ENCODE peak calls at places on chromosomes 1 and 21, in five cellular contexts. I is activated T-helper 1 cell treated with anti-CD3 and anti-CD28 coated beads, Interleukin-2, amount 50 U/mL, for 16 hours; F is GM23338; S is iPS-NIHi11; E is activated T-cell treated with anti-CD3 and anti-CD28 coated beads, Interleukin-2, amount 50 U/mL, for 48 hours. H is an unnamed sample.

GRCh38 chr1:150562384-150563339 is 13.5 kb downstream of the ADAMTSL4 start:
- DNase-seq in I (no peak), E (peak), F (peak), S (no peak), H (peak)

GRCh38 chr1:109094377-109094803 is 3.8 kb downstream of the TMEM167B start:
- DNase-seq in S (no peak), F (no peak), E (no peak), I (no peak), H (peak)

GRCh38 chr1:178189814-178190213 is 95.9 kb downstream of the RASAL2 start:
- DNase-seq in S (peak), F (peak), E (no peak), I (no peak), H (peak)

GRCh38 chr1:110255388-110255787 is 45.3 kb downstream of the KCNC4 start:
- DNase-seq in I (no peak), S (peak), F (peak), E (no peak), H (peak)

GRCh38 chr1:19015476-19015875 is 59.0 kb upstream of the IFFO2 start:
- DNase-seq in F (no peak), E (no peak), S (no peak), I (no peak), H (peak)

GRCh38 chr1:198444792-198445191 is 95.7 kb downstream of the ATP6V1G3 start:
- DNase-seq in S (no peak), E (no peak), F (no peak), I (no peak), H (no peak)

GRCh38 chr1:224503161-224504118 is 68.8 kb upstream of the WDR26 start:
- DNase-seq in I (no peak), S (peak), F (peak), E (peak), H (peak)

GRCh38 chr1:181021811-181022434 is 747 bp downstream of the STX6 start:
- DNase-seq in F (peak), I (peak), E (peak), S (peak), H (peak)

GRCh38 chr21:20258542-20258941 is 739.7 kb upstream of the NCAM2 start:
- DNase-seq in F (no peak), E (no peak), I (no peak), S (no peak), H (no peak)

GRCh38 chr1:63728611-63729226 is 45.1 kb upstream of the ROR1 start:
- DNase-seq in I (no peak), S (no peak), F (peak), E (no peak), H (peak)

GRCh38 chr1:109371271-109371739 is 26.4 kb downstream of the SORT1 start:
- DNase-seq in I (no peak), F (no peak), E (no peak), S (no peak), H (no peak)

GRCh38 chr1:223765036-223765718 is 52.8 kb downstream of the CAPN2 start:
- DNase-seq in I (no peak), E (no peak), S (no peak), F (no peak), H (no peak)

GRCh38 chr1:39671793-39672550 is at the start of gene NT5C1A:
- DNase-seq in I (no peak), E (peak), F (peak), S (peak), H (peak)

GRCh38 chr21:44613386-44614155 is 1.7 kb downstream of the KRTAP10-8 start:
- DNase-seq in E (peak), F (no peak), S (no peak), I (no peak), H (no peak)

GRCh38 chr1:77899647-77900320 is 11.4 kb downstream of the NEXN start:
- DNase-seq in I (no peak), F (no peak), E (no peak), S (no peak), H (no peak)

GRCh38 chr1:55235722-55236121 is 20.6 kb upstream of the USP24 start:
- DNase-seq in E (no peak), S (no peak), I (no peak), F (no peak), H (no peak)

GRCh38 chr1:54053745-54054437 is 483 bp downstream of the TCEANC2 start:
- DNase-seq in S (no peak), F (peak), I (no peak), E (no peak), H (no peak)

GRCh38 chr1:10431065-10431730 is 965 bp downstream of the CENPS start:
- DNase-seq in I (no peak), F (peak), E (no peak), S (no peak), H (no peak)

GRCh38 chr1:156625436-156626078 is 6.3 kb downstream of the HAPLN2 start:
- DNase-seq in E (peak), S (peak), F (peak), I (peak), H (peak)

GRCh38 chr1:67149179-67149770 is 14.5 kb upstream of the C1orf141 start:
- DNase-seq in S (peak), I (no peak), E (peak), F (peak), H (peak)

GRCh38 chr1:232922475-232922874 is 27.9 kb upstream of the NTPCR start:
- DNase-seq in E (no peak), I (no peak), F (no peak), S (no peak), H (no peak)

GRCh38 chr1:24149854-24150227 is 6.9 kb upstream of the IL22RA1 start:
- DNase-seq in I (no peak), E (peak), S (no peak), F (no peak), H (no peak)

GRCh38 chr21:21187579-21187978 is 189.4 kb downstream of the NCAM2 start:
- DNase-seq in E (no peak), I (no peak), F (no peak), S (no peak), H (no peak)

GRCh38 chr1:180358649-180359048 is 128.6 kb downstream of the LHX4 start:
- DNase-seq in E (no peak), I (no peak), F (no peak), S (no peak), H (peak)

GRCh38 chr21:35149698-35150097 is 100.6 kb upstream of the RUNX1 start:
- DNase-seq in S (no peak), F (no peak), I (no peak), E (no peak), H (no peak)

GRCh38 chr1:92080128-92080985 is at the start of gene BTBD8:
- DNase-seq in F (peak), E (peak), I (peak), S (peak), H (peak)

GRCh38 chr21:25556087-25556486 is 51.2 kb downstream of the MRPL39 start:
- DNase-seq in I (no peak), F (no peak), S (no peak), E (no peak), H (no peak)

GRCh38 chr21:43364261-43364510 is 62.7 kb downstream of the SIK1 start:
- DNase-seq in F (no peak), I (no peak), S (no peak), E (no peak), H (no peak)